ENCODE peak calls at places on chromosomes 1 and 21, in eight cellular contexts. P is lung, R is WTC11, L is left lung, C is glutamatergic neuron, T is tibial nerve, A is lower lobe of right lung, J is heart left ventricle. Q is an unnamed sample.
A peak's percentile ranks its signal among the peaks of the same experiment; 100 is the strongest.

GRCh38 chr1:109924316-109924715 is 13.7 kb downstream of the CSF1 start:
- DNase-seq in T (no peak), L (no peak), J (no peak), R (no peak), C (no peak), P (no peak), A (no peak), Q (no peak)

GRCh38 chr1:31904339-31905092 is 33.7 kb downstream of the PTP4A2 start:
- DNase-seq in L (peak; percentile 64), J (no peak), T (no peak), A (peak; percentile 78), C (no peak), R (no peak), P (peak; percentile 56), Q (no peak)

GRCh38 chr21:14736162-14736561 is 190.0 kb upstream of the SAMSN1 start:
- DNase-seq in T (no peak), R (no peak), J (no peak), A (no peak), L (no peak), C (no peak), P (no peak), Q (no peak)

GRCh38 chr1:33370286-33370685 is 49.4 kb upstream of the A3GALT2 start:
- DNase-seq in J (peak; percentile 83), A (no peak), T (no peak), L (no peak), R (no peak), C (no peak), P (no peak), Q (no peak)

GRCh38 chr1:42479621-42480020 is 16.5 kb downstream of the CCDC30 start:
- DNase-seq in P (no peak), A (no peak), R (no peak), T (no peak), J (peak; percentile 22), C (peak; percentile 55), L (no peak), Q (no peak)

GRCh38 chr1:30728340-30728739 is 5.0 kb upstream of the MATN1 start:
- DNase-seq in T (no peak), P (no peak), C (no peak), J (no peak), L (no peak), R (no peak), A (no peak), Q (no peak)

GRCh38 chr1:200850554-200850953 is 22.2 kb upstream of the GPR25 start:
- DNase-seq in A (no peak), C (no peak), P (no peak), L (no peak), R (no peak), T (no peak), J (no peak), Q (no peak)

GRCh38 chr1:15038232-15039016 is 115.1 kb upstream of the TMEM51 start:
- DNase-seq in A (no peak), C (no peak), L (no peak), R (peak; percentile 34), T (no peak), P (no peak), J (no peak), Q (no peak)

GRCh38 chr21:34513109-34513675 is 1.2 kb upstream of the KCNE1 start:
- DNase-seq in R (no peak), L (no peak), A (no peak), T (no peak), J (no peak), P (no peak), C (no peak), Q (no peak)

GRCh38 chr1:15756143-15757015 is 2.2 kb upstream of the FBLIM1 start:
- DNase-seq in J (no peak), A (no peak), T (no peak), P (no peak), R (peak; percentile 38), L (no peak), C (no peak), Q (no peak)

GRCh38 chr1:111754964-111755320 is 759 bp upstream of the DDX20 start:
- DNase-seq in P (no peak), C (peak; percentile 82), T (no peak), J (peak; percentile 67), R (no peak), L (peak; percentile 44), A (no peak), Q (no peak)

GRCh38 chr1:233544304-233544703 is 69.6 kb upstream of the KCNK1 start:
- DNase-seq in P (no peak), L (no peak), T (no peak), R (no peak), C (no peak), J (no peak), A (no peak), Q (no peak)

GRCh38 chr21:44509539-44509938 is 30.5 kb downstream of the KRTAP10-1 start:
- DNase-seq in L (peak; percentile 75), C (no peak), J (peak; percentile 90), P (peak; percentile 79), R (no peak), A (peak; percentile 88), T (no peak), Q (peak; percentile 94)
- TF ChIP-seq CTCF in L (peak; percentile 42), C (no peak), J (peak; percentile 42), P (no peak), R (no peak), A (peak; percentile 35), T (no peak), Q (peak; percentile 89)

GRCh38 chr21:45542242-45542666 is at the start of gene SLC19A1:
- DNase-seq in R (peak; percentile 45), A (peak; percentile 85), T (no peak), L (peak; percentile 73), C (peak; percentile 76), J (peak; percentile 86), P (peak; percentile 65), Q (no peak)
- TF ChIP-seq CTCF in R (no peak), A (peak; percentile 30), T (peak; percentile 73), L (peak; percentile 35), C (peak; percentile 15), J (peak; percentile 23), P (peak; percentile 22), Q (peak; percentile 23)

GRCh38 chr1:67687649-67688048 is 2.6 kb downstream of the GADD45A start:
- DNase-seq in C (no peak), A (no peak), R (no peak), T (no peak), L (no peak), P (no peak), J (no peak), Q (no peak)

GRCh38 chr1:67685558-67686271 is 714 bp downstream of the GADD45A start:
- DNase-seq in R (peak; percentile 58), L (peak; percentile 68), P (peak; percentile 61), T (peak; percentile 19), C (no peak), J (peak; percentile 74), A (peak; percentile 75), Q (no peak)

GRCh38 chr1:67685067-67685557 is at the start of gene GADD45A:
- DNase-seq in P (peak; percentile 99), A (peak; percentile 99), L (peak; percentile 99), T (peak; percentile 94), J (peak; percentile 99), R (peak; percentile 98), C (peak; percentile 97), Q (peak; percentile 100)

GRCh38 chr1:67687198-67687545 is 2.2 kb downstream of the GADD45A start:
- DNase-seq in C (no peak), L (no peak), T (no peak), P (no peak), R (no peak), A (no peak), J (no peak), Q (no peak)

DNA sequence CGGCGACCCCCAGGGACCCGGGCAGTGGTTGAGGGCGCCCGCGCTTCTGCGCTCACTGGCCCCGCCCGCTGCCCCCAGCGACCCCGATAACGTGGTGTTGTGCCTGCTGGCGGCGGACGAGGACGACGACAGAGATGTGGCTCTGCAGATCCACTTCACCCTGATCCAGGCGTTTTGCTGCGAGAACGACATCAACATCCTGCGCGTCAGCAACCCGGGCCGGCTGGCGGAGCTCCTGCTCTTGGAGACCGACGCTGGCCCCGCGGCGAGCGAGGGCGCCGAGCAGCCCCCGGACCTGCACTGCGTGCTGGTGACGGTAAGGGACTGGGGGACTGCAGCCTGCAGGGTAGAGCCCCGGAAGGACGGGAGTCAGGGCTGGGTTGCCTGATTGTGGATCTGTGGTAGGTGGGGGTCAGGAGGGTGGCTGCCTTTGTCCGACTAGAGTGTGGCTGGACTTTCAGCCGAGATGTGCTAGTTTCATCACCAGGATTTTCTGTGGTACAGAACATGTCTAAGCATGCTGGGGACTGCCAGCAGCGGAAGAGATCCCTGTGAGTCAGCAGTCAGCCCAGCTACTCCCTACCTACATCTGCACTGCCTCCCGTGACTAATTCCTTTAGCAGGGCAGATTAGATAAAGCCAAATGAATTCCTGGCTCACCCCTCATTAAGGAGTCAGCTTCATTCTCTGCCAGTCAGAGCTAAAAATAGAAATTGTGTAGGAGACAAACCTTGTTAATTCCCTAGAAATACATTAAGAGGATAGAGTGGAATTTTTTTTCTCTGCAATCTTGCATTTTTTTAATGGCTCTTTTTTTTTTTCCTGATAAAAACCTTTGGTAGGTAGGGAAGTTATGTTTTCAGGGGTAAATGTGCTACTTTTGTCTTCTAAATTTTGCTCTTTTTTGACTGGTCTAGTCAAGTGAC is 1.5 kb downstream of the GADD45A start:
- DNase-seq in R (peak; percentile 65), T (peak; percentile 41), A (peak; percentile 75), J (peak; percentile 85), C (peak; percentile 85), P (peak; percentile 71), L (peak; percentile 77), Q (peak; percentile 68)
- TF ChIP-seq CTCF in R (no peak), T (no peak), A (no peak), J (no peak), C (no peak), P (no peak), L (no peak), Q (peak; percentile 46)

GRCh38 chr1:154772056-154772455 is 98.0 kb downstream of the KCNN3 start:
- DNase-seq in R (no peak), L (no peak), A (no peak), J (no peak), P (no peak), C (no peak), T (no peak), Q (no peak)

GRCh38 chr1:154770897-154771594 is 99.0 kb downstream of the KCNN3 start:
- DNase-seq in P (no peak), C (no peak), A (no peak), T (no peak), R (no peak), L (no peak), J (no peak), Q (no peak)

GRCh38 chr1:154773551-154773950 is 96.5 kb downstream of the KCNN3 start:
- DNase-seq in L (no peak), J (no peak), P (no peak), T (no peak), C (no peak), A (no peak), R (no peak), Q (no peak)

GRCh38 chr1:154774175-154774855 is 95.8 kb downstream of the KCNN3 start:
- DNase-seq in R (no peak), C (no peak), P (no peak), A (no peak), L (no peak), J (no peak), T (no peak), Q (no peak)

GRCh38 chr1:154772611-154773515 is 97.2 kb downstream of the KCNN3 start:
- DNase-seq in A (no peak), J (no peak), T (no peak), R (peak; percentile 76), C (no peak), P (no peak), L (no peak), Q (no peak)
- TF ChIP-seq CTCF in A (no peak), J (no peak), T (no peak), R (no peak), C (no peak), P (no peak), L (no peak), Q (no peak)

GRCh38 chr1:37177230-37177864 is 143.0 kb upstream of the GRIK3 start:
- DNase-seq in P (no peak), J (no peak), R (peak; percentile 69), T (no peak), L (no peak), C (peak; percentile 64), A (peak; percentile 53), Q (peak; percentile 3)
- TF ChIP-seq CTCF in P (no peak), J (no peak), R (no peak), T (no peak), L (no peak), C (peak; percentile 39), A (peak; percentile 32), Q (peak; percentile 61)

Q was measured in LNCaP clone FGC.